ENCODE peak calls at places on chromosomes 6 and 20, in six cellular contexts. One of them, this sample, is unnamed.

GRCh38 chr6:155224618-155225017 is 39.2 kb upstream of the CLDN20 start:
- DNase-seq in IMR-90: no peak
- DNase-seq in mesenchymal stem cell: no peak
- DNase-seq in neuronal stem cell: no peak
- DNase-seq in H1: no peak
- DNase-seq in trophoblast cell: no peak
- DNase-seq in this sample: no peak

GRCh38 chr6:20877008-20877937 is 343.0 kb downstream of the CDKAL1 start:
- DNase-seq in IMR-90: peak
- DNase-seq in mesenchymal stem cell: peak
- DNase-seq in neuronal stem cell: no peak
- DNase-seq in H1: no peak
- DNase-seq in trophoblast cell: peak
- DNase-seq in this sample: no peak

GRCh38 chr6:107418118-107418517 is 41.2 kb downstream of the PDSS2 start:
- DNase-seq in IMR-90: peak
- DNase-seq in mesenchymal stem cell: peak
- DNase-seq in neuronal stem cell: no peak
- DNase-seq in H1: no peak
- DNase-seq in trophoblast cell: no peak
- DNase-seq in this sample: peak

GRCh38 chr6:145733770-145734169 is 1.6 kb downstream of the EPM2A start:
- DNase-seq in IMR-90: peak
- DNase-seq in mesenchymal stem cell: peak
- DNase-seq in neuronal stem cell: no peak
- DNase-seq in H1: no peak
- DNase-seq in trophoblast cell: no peak
- DNase-seq in this sample: no peak

GRCh38 chr6:12115492-12115891 is 103.4 kb downstream of the HIVEP1 start:
- DNase-seq in IMR-90: no peak
- DNase-seq in mesenchymal stem cell: no peak
- DNase-seq in neuronal stem cell: no peak
- DNase-seq in H1: no peak
- DNase-seq in trophoblast cell: no peak
- DNase-seq in this sample: no peak

GRCh38 chr20:46568570-46569129 is 18.2 kb upstream of the OCSTAMP start:
- DNase-seq in IMR-90: peak
- DNase-seq in mesenchymal stem cell: peak
- DNase-seq in neuronal stem cell: no peak
- DNase-seq in H1: no peak
- DNase-seq in trophoblast cell: no peak
- DNase-seq in this sample: no peak

GRCh38 chr20:32448306-32449056 is 90.3 kb downstream of the ASXL1 start:
- DNase-seq in IMR-90: no peak
- DNase-seq in mesenchymal stem cell: no peak
- DNase-seq in neuronal stem cell: no peak
- DNase-seq in H1: no peak
- DNase-seq in trophoblast cell: no peak
- DNase-seq in this sample: no peak

GRCh38 chr6:141552463-141552862 is 580.3 kb upstream of the GJE1 start:
- DNase-seq in IMR-90: peak
- DNase-seq in mesenchymal stem cell: peak
- DNase-seq in neuronal stem cell: no peak
- DNase-seq in H1: no peak
- DNase-seq in trophoblast cell: no peak
- DNase-seq in this sample: no peak

GRCh38 chr20:47790032-47790965 is 5.0 kb upstream of the SULF2 start:
- DNase-seq in IMR-90: peak
- DNase-seq in mesenchymal stem cell: peak
- DNase-seq in neuronal stem cell: no peak
- DNase-seq in H1: no peak
- DNase-seq in trophoblast cell: no peak
- DNase-seq in this sample: no peak

GRCh38 chr20:44750081-44750805 is 4.6 kb downstream of the KCNK15 start:
- DNase-seq in IMR-90: no peak
- DNase-seq in mesenchymal stem cell: no peak
- DNase-seq in neuronal stem cell: no peak
- DNase-seq in H1: peak
- DNase-seq in trophoblast cell: no peak
- DNase-seq in this sample: peak

GRCh38 chr6:35568967-35569606 is 56.4 kb upstream of the TULP1 start:
- DNase-seq in IMR-90: no peak
- DNase-seq in mesenchymal stem cell: peak
- DNase-seq in neuronal stem cell: no peak
- DNase-seq in H1: peak
- DNase-seq in trophoblast cell: no peak
- DNase-seq in this sample: peak

GRCh38 chr20:25364879-25365699 is 25.5 kb downstream of the ABHD12 start:
- DNase-seq in IMR-90: no peak
- DNase-seq in mesenchymal stem cell: no peak
- DNase-seq in neuronal stem cell: no peak
- DNase-seq in H1: no peak
- DNase-seq in trophoblast cell: no peak
- DNase-seq in this sample: no peak

GRCh38 chr6:118565317-118565960 is 17.3 kb downstream of the PLN start:
- DNase-seq in IMR-90: peak
- DNase-seq in mesenchymal stem cell: peak
- DNase-seq in neuronal stem cell: no peak
- DNase-seq in H1: no peak
- DNase-seq in trophoblast cell: peak
- DNase-seq in this sample: no peak

GRCh38 chr6:47301441-47301840 is 8.3 kb downstream of the TNFRSF21 start:
- DNase-seq in IMR-90: no peak
- DNase-seq in mesenchymal stem cell: no peak
- DNase-seq in neuronal stem cell: no peak
- DNase-seq in H1: no peak
- DNase-seq in trophoblast cell: no peak
- DNase-seq in this sample: no peak

GRCh38 chr6:25717856-25718740 is 36.4 kb upstream of the SLC17A4 start:
- DNase-seq in IMR-90: peak
- DNase-seq in mesenchymal stem cell: peak
- DNase-seq in neuronal stem cell: no peak
- DNase-seq in H1: no peak
- DNase-seq in trophoblast cell: no peak
- DNase-seq in this sample: no peak

GRCh38 chr6:36033935-36034334 is 6.3 kb downstream of the MAPK14 start:
- DNase-seq in IMR-90: peak
- DNase-seq in mesenchymal stem cell: peak
- DNase-seq in neuronal stem cell: no peak
- DNase-seq in H1: no peak
- DNase-seq in trophoblast cell: no peak
- DNase-seq in this sample: no peak

GRCh38 chr20:34112600-34113061 is 588 bp upstream of the EIF2S2 start:
- DNase-seq in IMR-90: peak
- DNase-seq in mesenchymal stem cell: no peak
- DNase-seq in neuronal stem cell: no peak
- DNase-seq in H1: no peak
- DNase-seq in trophoblast cell: no peak
- DNase-seq in this sample: peak

GRCh38 chr6:117483645-117484016 is 1.2 kb downstream of the DCBLD1 start:
- DNase-seq in IMR-90: peak
- DNase-seq in mesenchymal stem cell: peak
- DNase-seq in neuronal stem cell: no peak
- DNase-seq in H1: no peak
- DNase-seq in trophoblast cell: no peak
- DNase-seq in this sample: no peak

GRCh38 chr6:111270121-111270520 is 182.8 kb downstream of the SLC16A10 start:
- DNase-seq in IMR-90: no peak
- DNase-seq in mesenchymal stem cell: no peak
- DNase-seq in neuronal stem cell: no peak
- DNase-seq in H1: no peak
- DNase-seq in trophoblast cell: peak
- DNase-seq in this sample: no peak

GRCh38 chr20:47181056-47181862 is 175.2 kb downstream of the ZMYND8 start:
- DNase-seq in IMR-90: peak
- DNase-seq in mesenchymal stem cell: peak
- DNase-seq in neuronal stem cell: no peak
- DNase-seq in H1: no peak
- DNase-seq in trophoblast cell: peak
- DNase-seq in this sample: peak

GRCh38 chr6:2103644-2104523 is 141.5 kb downstream of the GMDS start:
- DNase-seq in IMR-90: peak
- DNase-seq in mesenchymal stem cell: peak
- DNase-seq in neuronal stem cell: no peak
- DNase-seq in H1: no peak
- DNase-seq in trophoblast cell: peak
- DNase-seq in this sample: no peak

GRCh38 chr6:93417421-93417996 is 1.9 kb downstream of the EPHA7 start:
- DNase-seq in IMR-90: no peak
- DNase-seq in mesenchymal stem cell: peak
- DNase-seq in neuronal stem cell: peak
- DNase-seq in H1: no peak
- DNase-seq in trophoblast cell: no peak
- DNase-seq in this sample: no peak

GRCh38 chr6:87730310-87730709 is 28.3 kb upstream of the AKIRIN2 start:
- DNase-seq in IMR-90: peak
- DNase-seq in mesenchymal stem cell: no peak
- DNase-seq in neuronal stem cell: no peak
- DNase-seq in H1: no peak
- DNase-seq in trophoblast cell: no peak
- DNase-seq in this sample: no peak

DNA sequence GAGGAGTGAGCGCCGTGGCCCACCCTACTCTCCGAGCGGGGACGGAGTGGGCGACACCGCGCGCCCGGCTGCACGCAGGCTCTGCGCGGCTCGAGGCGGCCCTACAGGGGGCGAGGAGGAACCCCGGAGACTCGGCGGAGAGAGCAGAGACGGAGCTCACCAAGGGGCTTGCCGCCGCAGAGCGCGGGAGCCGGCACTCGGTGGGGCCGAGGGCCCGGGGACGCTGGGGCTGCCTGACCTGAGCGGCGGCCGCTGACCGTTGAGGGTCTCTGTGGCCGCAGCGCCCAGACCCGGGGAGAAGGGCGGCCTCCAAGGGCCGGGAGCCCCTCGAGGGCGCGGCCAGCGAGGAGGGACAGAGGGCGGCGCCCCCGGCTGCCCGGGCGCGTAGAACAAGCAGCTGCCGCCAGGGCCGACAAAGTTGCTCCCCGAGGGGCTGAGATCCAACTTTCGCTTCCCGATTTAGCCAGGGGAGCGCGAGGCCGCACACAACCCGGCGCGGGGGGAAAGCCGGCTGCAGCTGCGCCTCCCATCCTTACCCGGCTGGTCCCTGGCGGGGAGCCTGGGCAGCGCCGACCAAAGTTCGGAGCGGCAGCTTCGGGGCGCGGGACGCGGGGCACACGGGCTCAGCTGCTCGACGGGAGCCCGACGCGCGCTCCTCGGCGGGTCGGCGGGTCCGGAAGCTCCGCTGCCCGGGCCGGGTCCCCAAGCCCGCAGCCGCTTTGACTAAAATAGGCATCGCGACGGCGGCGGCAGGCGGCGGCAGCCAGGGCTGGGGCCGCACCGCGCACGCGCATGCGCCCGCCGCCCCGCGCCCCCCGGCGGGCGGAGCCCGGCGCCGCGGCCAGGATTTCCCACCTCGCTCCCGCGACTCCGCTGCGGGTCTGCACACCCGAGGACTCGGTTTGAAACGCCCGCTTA is 43.1 kb downstream of the POPDC3 start:
- DNase-seq in IMR-90: peak
- DNase-seq in mesenchymal stem cell: peak
- DNase-seq in neuronal stem cell: peak
- DNase-seq in H1: peak
- DNase-seq in trophoblast cell: peak
- DNase-seq in this sample: peak
- H2AFZ ChIP-seq in IMR-90: peak
- H2AFZ ChIP-seq in mesenchymal stem cell: peak
- H2AFZ ChIP-seq in neuronal stem cell: peak
- H2AFZ ChIP-seq in H1: peak
- H2AFZ ChIP-seq in trophoblast cell: peak
- H2AFZ ChIP-seq in this sample: peak

GRCh38 chr20:57003012-57003411 is 263.4 kb downstream of the BMP7 start:
- DNase-seq in IMR-90: no peak
- DNase-seq in mesenchymal stem cell: no peak
- DNase-seq in neuronal stem cell: no peak
- DNase-seq in H1: no peak
- DNase-seq in trophoblast cell: peak
- DNase-seq in this sample: no peak
- H3K18ac ChIP-seq in IMR-90: no peak
- H3K18ac ChIP-seq in mesenchymal stem cell: no peak
- H3K18ac ChIP-seq in neuronal stem cell: peak
- H3K18ac ChIP-seq in H1: no peak
- H3K18ac ChIP-seq in trophoblast cell: peak
- H3K18ac ChIP-seq in this sample: no peak

GRCh38 chr20:49983123-49983847 is 505 bp downstream of the SNAI1 start:
- DNase-seq in IMR-90: no peak
- DNase-seq in mesenchymal stem cell: no peak
- DNase-seq in neuronal stem cell: no peak
- DNase-seq in H1: no peak
- DNase-seq in trophoblast cell: no peak
- DNase-seq in this sample: no peak
- H2AFZ ChIP-seq in IMR-90: peak
- H2AFZ ChIP-seq in mesenchymal stem cell: no peak
- H2AFZ ChIP-seq in neuronal stem cell: peak
- H2AFZ ChIP-seq in H1: no peak
- H2AFZ ChIP-seq in trophoblast cell: no peak
- H2AFZ ChIP-seq in this sample: no peak

GRCh38 chr6:48994811-48995210 is 468.2 kb downstream of the MMUT start:
- DNase-seq in IMR-90: no peak
- DNase-seq in mesenchymal stem cell: no peak
- DNase-seq in neuronal stem cell: no peak
- DNase-seq in H1: no peak
- DNase-seq in trophoblast cell: no peak
- DNase-seq in this sample: peak

GRCh38 chr6:48996461-48997119 is 466.5 kb downstream of the MMUT start:
- DNase-seq in IMR-90: no peak
- DNase-seq in mesenchymal stem cell: no peak
- DNase-seq in neuronal stem cell: no peak
- DNase-seq in H1: no peak
- DNase-seq in trophoblast cell: no peak
- DNase-seq in this sample: no peak

GRCh38 chr6:49001856-49002255 is 461.2 kb downstream of the MMUT start:
- DNase-seq in IMR-90: peak
- DNase-seq in mesenchymal stem cell: peak
- DNase-seq in neuronal stem cell: peak
- DNase-seq in H1: no peak
- DNase-seq in trophoblast cell: no peak
- DNase-seq in this sample: no peak

GRCh38 chr6:49003348-49003747 is 459.7 kb downstream of the MMUT start:
- DNase-seq in IMR-90: no peak
- DNase-seq in mesenchymal stem cell: no peak
- DNase-seq in neuronal stem cell: no peak
- DNase-seq in H1: no peak
- DNase-seq in trophoblast cell: no peak
- DNase-seq in this sample: no peak

GRCh38 chr6:48998574-48998973 is 464.5 kb downstream of the MMUT start:
- DNase-seq in IMR-90: no peak
- DNase-seq in mesenchymal stem cell: no peak
- DNase-seq in neuronal stem cell: no peak
- DNase-seq in H1: no peak
- DNase-seq in trophoblast cell: no peak
- DNase-seq in this sample: no peak
- H3K18ac ChIP-seq in IMR-90: no peak
- H3K18ac ChIP-seq in mesenchymal stem cell: no peak
- H3K18ac ChIP-seq in neuronal stem cell: no peak
- H3K18ac ChIP-seq in H1: no peak
- H3K18ac ChIP-seq in trophoblast cell: no peak
- H3K18ac ChIP-seq in this sample: no peak

This sample was measured in H9.